ENCODE peak calls at places on chromosomes 3 and 15, in eight cellular contexts. M, A, D, U, B, K, T and V are unnamed samples.

GRCh38 chr15:77542491-77543001 is 90.2 kb downstream of the LINGO1 start:
- DNase-seq in M (no peak), A (no peak), D (peak), U (peak), B (peak), K (no peak), T (no peak), V (no peak)

GRCh38 chr3:39317571-39318169 is 11.8 kb upstream of the CCR8 start:
- DNase-seq in M (no peak), A (no peak), D (no peak), U (no peak), B (peak), K (no peak), T (no peak), V (no peak)

GRCh38 chr3:31544634-31545033 is 11.9 kb downstream of the STT3B start:
- DNase-seq in M (no peak), A (no peak), D (peak), U (no peak), B (peak), K (no peak), T (peak), V (no peak)

GRCh38 chr3:54358327-54358726 is 236.0 kb downstream of the CACNA2D3 start:
- DNase-seq in M (no peak), A (no peak), D (peak), U (peak), B (no peak), K (no peak), T (no peak), V (no peak)

GRCh38 chr15:45910671-45911070 is 275.8 kb downstream of the SQOR start:
- DNase-seq in M (no peak), A (no peak), D (no peak), U (no peak), B (no peak), K (no peak), T (no peak), V (no peak)

GRCh38 chr15:92049290-92050008 is 195.9 kb downstream of the SLCO3A1 start:
- DNase-seq in M (no peak), A (no peak), D (no peak), U (no peak), B (no peak), K (no peak), T (no peak), V (no peak)

GRCh38 chr3:159929181-159929893 is 59.3 kb upstream of the IL12A start:
- DNase-seq in M (no peak), A (peak), D (peak), U (no peak), B (peak), K (no peak), T (no peak), V (peak)

GRCh38 chr3:171138027-171138426 is 111.5 kb upstream of the SLC2A2 start:
- DNase-seq in M (no peak), A (no peak), D (no peak), U (no peak), B (no peak), K (no peak), T (no peak), V (no peak)

GRCh38 chr3:42527368-42527917 is 25.0 kb downstream of the VIPR1 start:
- DNase-seq in M (no peak), A (no peak), D (no peak), U (no peak), B (no peak), K (no peak), T (no peak), V (no peak)

GRCh38 chr15:44427756-44428724 is 611 bp downstream of the CTDSPL2 start:
- DNase-seq in M (no peak), A (peak), D (peak), U (no peak), B (peak), K (peak), T (no peak), V (no peak)
- TF ChIP-seq CTCF in M (peak), A (no peak), D (peak), U (no peak), B (no peak), K (peak), T (no peak), V (no peak)

GRCh38 chr3:55963611-55964010 is 476.5 kb upstream of the WNT5A start:
- DNase-seq in M (no peak), A (no peak), D (no peak), U (no peak), B (no peak), K (no peak), T (no peak), V (no peak)
- TF ChIP-seq CTCF in M (no peak), A (no peak), D (no peak), U (no peak), B (no peak), K (no peak), T (no peak), V (no peak)

DNA sequence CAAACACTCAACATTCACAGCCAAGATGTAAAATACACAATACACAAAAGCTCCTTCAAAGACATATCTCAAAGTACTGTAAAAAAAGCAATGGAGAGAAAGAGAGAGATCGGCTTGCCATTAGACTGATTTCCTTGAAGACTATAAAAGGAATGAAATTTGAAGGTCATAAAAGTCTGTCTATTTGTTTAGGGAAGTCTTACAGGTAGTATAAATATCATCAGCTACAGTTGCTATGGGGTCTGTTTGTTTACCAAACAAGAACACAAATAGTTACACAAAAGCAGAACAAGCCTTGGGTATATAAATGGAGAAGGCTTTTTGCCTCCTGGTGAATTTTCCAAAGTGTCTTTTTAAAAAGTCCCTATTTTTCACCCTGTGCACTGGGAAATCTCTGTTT is 552.4 kb downstream of the FOXP1 start:
- DNase-seq in M (no peak), A (peak), D (no peak), U (no peak), B (peak), K (no peak), T (no peak), V (no peak)
- TF ChIP-seq CTCF in M (no peak), A (no peak), D (no peak), U (no peak), B (no peak), K (no peak), T (no peak), V (no peak)

GRCh38 chr3:115937054-115937453 is 313.7 kb downstream of the GAP43 start:
- DNase-seq in M (no peak), A (no peak), D (no peak), U (no peak), B (no peak), K (no peak), T (no peak), V (no peak)
- TF ChIP-seq CTCF in M (peak), A (peak), D (peak), U (no peak), B (peak), K (peak), T (no peak), V (peak)

GRCh38 chr3:169218314-169218983 is 445.1 kb downstream of the MECOM start:
- DNase-seq in M (peak), A (peak), D (peak), U (no peak), B (peak), K (no peak), T (peak), V (no peak)
- TF ChIP-seq CTCF in M (peak), A (peak), D (peak), U (peak), B (no peak), K (peak), T (peak), V (peak)